ENCODE peak calls at places on chromosomes 16 and 17, in six cellular contexts. One of them, this sample, is unnamed.

GRCh38 chr17:20059728-20060188 is 50.6 kb downstream of the SPECC1 start:
- DNase-seq in EH: peak; percentile 8
- DNase-seq in T-helper 17 cell: no peak
- DNase-seq in T follicular helper cell: no peak
- DNase-seq in H7: no peak
- DNase-seq in left cardiac atrium: no peak
- DNase-seq in this sample: no peak

GRCh38 chr16:54750249-54750648 is 180.4 kb upstream of the IRX5 start:
- DNase-seq in EH: no peak
- DNase-seq in T-helper 17 cell: no peak
- DNase-seq in T follicular helper cell: no peak
- DNase-seq in H7: no peak
- DNase-seq in left cardiac atrium: no peak
- DNase-seq in this sample: no peak

GRCh38 chr16:86575754-86576557 is 2.4 kb upstream of the FOXL1 start:
- DNase-seq in EH: peak; percentile 98
- DNase-seq in T-helper 17 cell: peak; percentile 23
- DNase-seq in T follicular helper cell: peak; percentile 16
- DNase-seq in H7: peak; percentile 97
- DNase-seq in left cardiac atrium: peak; percentile 84
- DNase-seq in this sample: peak; percentile 14

GRCh38 chr17:69575346-69575761 is 160.9 kb downstream of the MAP2K6 start:
- DNase-seq in EH: peak; percentile 85
- DNase-seq in T-helper 17 cell: no peak
- DNase-seq in T follicular helper cell: no peak
- DNase-seq in H7: no peak
- DNase-seq in left cardiac atrium: no peak
- DNase-seq in this sample: no peak

GRCh38 chr16:81889896-81890634 is 111.0 kb downstream of the PLCG2 start:
- DNase-seq in EH: peak; percentile 61
- DNase-seq in T-helper 17 cell: no peak
- DNase-seq in T follicular helper cell: peak; percentile 21
- DNase-seq in H7: peak; percentile 80
- DNase-seq in left cardiac atrium: no peak
- DNase-seq in this sample: peak; percentile 32

GRCh38 chr17:17511971-17512858 is 16.0 kb upstream of the RASD1 start:
- DNase-seq in EH: peak; percentile 98
- DNase-seq in T-helper 17 cell: no peak
- DNase-seq in T follicular helper cell: no peak
- DNase-seq in H7: no peak
- DNase-seq in left cardiac atrium: peak; percentile 45
- DNase-seq in this sample: no peak

GRCh38 chr17:51085150-51085805 is 35.4 kb downstream of the SPAG9 start:
- DNase-seq in EH: peak; percentile 57
- DNase-seq in T-helper 17 cell: no peak
- DNase-seq in T follicular helper cell: no peak
- DNase-seq in H7: no peak
- DNase-seq in left cardiac atrium: no peak
- DNase-seq in this sample: no peak

GRCh38 chr17:40265337-40265736 is 22.3 kb upstream of the CDC6 start:
- DNase-seq in EH: no peak
- DNase-seq in T-helper 17 cell: no peak
- DNase-seq in T follicular helper cell: no peak
- DNase-seq in H7: no peak
- DNase-seq in left cardiac atrium: no peak
- DNase-seq in this sample: no peak

GRCh38 chr16:81476732-81477131 is 32.1 kb downstream of the CMIP start:
- DNase-seq in EH: no peak
- DNase-seq in T-helper 17 cell: no peak
- DNase-seq in T follicular helper cell: no peak
- DNase-seq in H7: no peak
- DNase-seq in left cardiac atrium: no peak
- DNase-seq in this sample: no peak

GRCh38 chr16:66740010-66740409 is 11.4 kb downstream of the DYNC1LI2 start:
- DNase-seq in EH: peak; percentile 58
- DNase-seq in T-helper 17 cell: no peak
- DNase-seq in T follicular helper cell: no peak
- DNase-seq in H7: peak; percentile 79
- DNase-seq in left cardiac atrium: no peak
- DNase-seq in this sample: no peak

GRCh38 chr17:78654230-78654824 is 77.1 kb upstream of the DNAH17 start:
- DNase-seq in EH: no peak
- DNase-seq in T-helper 17 cell: no peak
- DNase-seq in T follicular helper cell: no peak
- DNase-seq in H7: no peak
- DNase-seq in left cardiac atrium: no peak
- DNase-seq in this sample: no peak

GRCh38 chr17:29165800-29166506 is 14.2 kb downstream of the MYO18A start:
- DNase-seq in EH: no peak
- DNase-seq in T-helper 17 cell: no peak
- DNase-seq in T follicular helper cell: no peak
- DNase-seq in H7: peak; percentile 65
- DNase-seq in left cardiac atrium: no peak
- DNase-seq in this sample: no peak

GRCh38 chr16:56631197-56631596 is 1.3 kb upstream of the MT1M start:
- DNase-seq in EH: no peak
- DNase-seq in T-helper 17 cell: no peak
- DNase-seq in T follicular helper cell: no peak
- DNase-seq in H7: no peak
- DNase-seq in left cardiac atrium: no peak
- DNase-seq in this sample: no peak

GRCh38 chr16:19829844-19830703 is 54.6 kb downstream of the GPRC5B start:
- DNase-seq in EH: no peak
- DNase-seq in T-helper 17 cell: no peak
- DNase-seq in T follicular helper cell: no peak
- DNase-seq in H7: no peak
- DNase-seq in left cardiac atrium: no peak
- DNase-seq in this sample: no peak

GRCh38 chr17:36697907-36698526 is 96.6 kb downstream of the MRM1 start:
- DNase-seq in EH: peak; percentile 27
- DNase-seq in T-helper 17 cell: no peak
- DNase-seq in T follicular helper cell: no peak
- DNase-seq in H7: peak; percentile 62
- DNase-seq in left cardiac atrium: no peak
- DNase-seq in this sample: no peak

GRCh38 chr16:1102921-1103648 is 7.0 kb upstream of the C1QTNF8 start:
- DNase-seq in EH: peak; percentile 42
- DNase-seq in T-helper 17 cell: peak; percentile 56
- DNase-seq in T follicular helper cell: peak; percentile 50
- DNase-seq in H7: no peak
- DNase-seq in left cardiac atrium: peak; percentile 67
- DNase-seq in this sample: no peak

GRCh38 chr17:17757944-17758343 is 76.7 kb downstream of the RAI1 start:
- DNase-seq in EH: no peak
- DNase-seq in T-helper 17 cell: no peak
- DNase-seq in T follicular helper cell: no peak
- DNase-seq in H7: no peak
- DNase-seq in left cardiac atrium: no peak
- DNase-seq in this sample: peak; percentile 0

GRCh38 chr16:86556576-86556975 is 1.5 kb upstream of the MTHFSD start:
- DNase-seq in EH: no peak
- DNase-seq in T-helper 17 cell: no peak
- DNase-seq in T follicular helper cell: no peak
- DNase-seq in H7: no peak
- DNase-seq in left cardiac atrium: no peak
- DNase-seq in this sample: no peak

This sample was measured in NCI-H774.